ENCODE peak calls at places on chromosomes 2 and 18, in six cellular contexts. I is IMR-90, U is mesenchymal stem cell, C is GM23338, X is neuronal stem cell, H is neural progenitor cell. D is an unnamed sample.

GRCh38 chr2:137208361-137208973 is 443.1 kb downstream of the THSD7B start:
- DNase-seq in I (no peak), U (peak), C (no peak), X (no peak), H (no peak), D (peak)

GRCh38 chr18:46387426-46388131 is 269.4 kb downstream of the LOXHD1 start:
- DNase-seq in I (no peak), U (no peak), C (no peak), X (no peak), H (peak), D (no peak)

GRCh38 chr2:10688921-10689807 is 611 bp downstream of the NOL10 start:
- DNase-seq in I (no peak), U (no peak), C (peak), X (peak), H (no peak), D (peak)

GRCh38 chr2:61443342-61444041 is 27.4 kb downstream of the USP34 start:
- DNase-seq in I (no peak), U (no peak), C (no peak), X (no peak), H (no peak), D (no peak)

GRCh38 chr2:232610081-232610480 is 23.3 kb upstream of the EFHD1 start:
- DNase-seq in I (no peak), U (no peak), C (no peak), X (no peak), H (no peak), D (no peak)

GRCh38 chr2:128306931-128307460 is 11.7 kb downstream of the HS6ST1 start:
- DNase-seq in I (no peak), U (no peak), C (no peak), X (no peak), H (no peak), D (no peak)

GRCh38 chr2:80947601-80948130 is 643.1 kb upstream of the LRRTM1 start:
- DNase-seq in I (no peak), U (no peak), C (no peak), X (no peak), H (no peak), D (no peak)

GRCh38 chr2:109176928-109177327 is 47.9 kb downstream of the SH3RF3 start:
- DNase-seq in I (no peak), U (peak), C (no peak), X (no peak), H (peak), D (no peak)

GRCh38 chr2:236177967-236178909 is 10.1 kb upstream of the GBX2 start:
- DNase-seq in I (peak), U (peak), C (peak), X (peak), H (peak), D (peak)

GRCh38 chr2:30145826-30146336 is 926 bp upstream of the YPEL5 start:
- DNase-seq in I (no peak), U (no peak), C (no peak), X (no peak), H (no peak), D (peak)

GRCh38 chr2:15664273-15665066 is 72.8 kb downstream of the DDX1 start:
- DNase-seq in I (no peak), U (no peak), C (no peak), X (no peak), H (no peak), D (no peak)

GRCh38 chr2:199458017-199458805 is 472 bp upstream of the SATB2 start:
- DNase-seq in I (no peak), U (no peak), C (peak), X (peak), H (peak), D (peak)

GRCh38 chr2:11680181-11680900 is 10.3 kb upstream of the NTSR2 start:
- DNase-seq in I (peak), U (peak), C (no peak), X (no peak), H (no peak), D (peak)

GRCh38 chr18:40760251-40760650 is 1194.8 kb upstream of the PIK3C3 start:
- DNase-seq in I (no peak), U (no peak), C (peak), X (no peak), H (no peak), D (no peak)

GRCh38 chr2:44886409-44886808 is 55.1 kb upstream of the SIX3 start:
- DNase-seq in I (no peak), U (no peak), C (no peak), X (no peak), H (no peak), D (peak)

GRCh38 chr2:232896700-232897385 is 26.8 kb downstream of the SNORC start:
- DNase-seq in I (no peak), U (no peak), C (no peak), X (no peak), H (no peak), D (no peak)

GRCh38 chr2:207143474-207144190 is 22.1 kb downstream of the KLF7 start:
- DNase-seq in I (no peak), U (peak), C (peak), X (no peak), H (peak), D (peak)

GRCh38 chr2:171253900-171254447 is 93.3 kb upstream of the TLK1 start:
- DNase-seq in I (no peak), U (no peak), C (no peak), X (no peak), H (no peak), D (no peak)

GRCh38 chr2:84861539-84861938 is 19.3 kb downstream of the TRABD2A start:
- DNase-seq in I (no peak), U (no peak), C (no peak), X (no peak), H (no peak), D (no peak)

GRCh38 chr18:26479065-26479685 is 69.2 kb downstream of the KCTD1 start:
- DNase-seq in I (no peak), U (no peak), C (peak), X (no peak), H (peak), D (no peak)

GRCh38 chr2:236964291-236964690 is 121.4 kb upstream of the COPS8 start:
- DNase-seq in I (no peak), U (peak), C (no peak), X (no peak), H (no peak), D (peak)

GRCh38 chr18:3824101-3824500 is 374.1 kb downstream of the TGIF1 start:
- DNase-seq in I (no peak), U (no peak), C (no peak), X (no peak), H (no peak), D (no peak)

GRCh38 chr2:96138146-96139145 is at the start of gene ASTL:
- DNase-seq in I (peak), U (peak), C (peak), X (no peak), H (peak), D (peak)

DNA sequence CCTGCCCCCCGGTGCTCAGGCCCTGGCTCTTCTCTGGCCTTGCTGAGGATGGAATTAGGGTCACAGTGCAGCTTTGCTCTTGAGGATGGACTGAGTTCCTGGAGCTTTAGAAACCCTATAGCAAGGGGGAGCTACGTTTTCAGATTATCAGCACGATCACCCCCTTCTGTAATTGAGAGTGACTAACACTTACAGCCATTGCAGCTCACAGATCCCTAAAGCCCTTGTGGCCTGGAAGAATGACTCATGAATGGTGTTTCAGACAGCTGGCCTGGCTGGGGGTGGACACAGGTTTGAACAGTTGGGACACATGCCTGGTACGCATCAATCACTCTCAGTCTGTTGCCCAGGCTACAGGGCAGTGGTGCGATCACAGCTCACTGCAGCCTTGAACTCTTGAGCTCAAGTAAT is 79.7 kb upstream of the IGFBP5 start:
- DNase-seq in I (peak), U (peak), C (no peak), X (no peak), H (no peak), D (peak)
- H3K4me2 ChIP-seq in I (peak), U (peak), C (no peak), X (no peak), H (no peak), D (peak)

GRCh38 chr2:1715184-1716012 is 28.9 kb downstream of the PXDN start:
- DNase-seq in I (no peak), U (no peak), C (no peak), X (no peak), H (no peak), D (no peak)
- H3K4me2 ChIP-seq in I (no peak), U (no peak), C (no peak), X (no peak), H (no peak), D (peak)

DNA sequence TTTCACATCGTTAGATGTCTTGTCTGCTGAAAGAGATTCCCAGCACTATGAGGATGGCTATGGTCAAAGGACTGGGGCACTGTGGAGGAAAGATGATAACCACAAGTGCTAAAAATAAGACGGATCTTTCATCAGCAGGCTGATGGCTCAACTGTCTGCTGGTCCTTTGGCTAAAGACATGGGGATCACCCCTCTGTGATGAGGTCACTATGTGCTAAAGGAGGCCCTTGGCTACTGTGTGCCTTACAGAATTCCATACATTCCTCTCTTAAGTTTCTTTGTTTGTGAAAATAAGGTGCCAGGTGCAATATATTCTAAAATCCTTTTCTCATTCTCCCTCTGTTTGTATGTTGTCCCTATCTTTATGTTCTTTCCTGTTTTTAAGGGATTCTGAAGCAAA is 39.7 kb upstream of the LYPD6 start:
- DNase-seq in I (no peak), U (peak), C (peak), X (no peak), H (peak), D (no peak)
- H3K4me2 ChIP-seq in I (no peak), U (no peak), C (peak), X (no peak), H (no peak), D (no peak)

GRCh38 chr2:20698916-20699613 is 32.1 kb downstream of the GDF7 start:
- DNase-seq in I (no peak), U (no peak), C (no peak), X (no peak), H (no peak), D (peak)
- H3K4me2 ChIP-seq in I (peak), U (no peak), C (no peak), X (no peak), H (no peak), D (no peak)